ENCODE peak calls at places on chromosomes 3 and 15, in six cellular contexts. J, V, P, L, W and A are unnamed samples.

GRCh38 chr3:125011941-125012340 is 43.9 kb downstream of the HEG1 start:
- DNase-seq in J (no peak), W (peak; percentile 40), L (no peak), V (no peak), P (no peak), A (no peak)

GRCh38 chr15:50077655-50078054 is 41.4 kb downstream of the ATP8B4 start:
- DNase-seq in P (no peak), V (no peak), W (no peak), L (no peak), J (no peak), A (no peak)

GRCh38 chr3:125431912-125432587 is 56.9 kb upstream of the ZNF148 start:
- DNase-seq in L (no peak), W (peak; percentile 49), V (no peak), P (no peak), J (no peak), A (no peak)

GRCh38 chr3:136249593-136250225 is 431 bp upstream of the PCCB start:
- DNase-seq in L (no peak), V (no peak), P (no peak), J (no peak), W (no peak), A (no peak)

GRCh38 chr3:20123121-20123652 is 62.8 kb downstream of the SGO1 start:
- DNase-seq in P (no peak), J (no peak), L (no peak), V (no peak), W (no peak), A (no peak)

GRCh38 chr15:51718199-51718598 is 19.3 kb downstream of the LYSMD2 start:
- DNase-seq in W (no peak), L (no peak), P (no peak), V (no peak), J (no peak), A (no peak)

GRCh38 chr3:179146911-179147570 is 1.1 kb upstream of the PIK3CA start:
- DNase-seq in V (no peak), L (peak; percentile 91), P (peak; percentile 20), J (peak; percentile 68), W (peak; percentile 68), A (peak; percentile 58)

GRCh38 chr3:146160233-146160963 is 586 bp downstream of the PLOD2 start:
- DNase-seq in W (peak; percentile 79), V (peak; percentile 57), L (peak; percentile 96), J (peak; percentile 20), P (no peak), A (peak; percentile 93)

GRCh38 chr3:165451671-165452070 is 255.5 kb upstream of the SLITRK3 start:
- DNase-seq in P (no peak), J (no peak), W (no peak), V (no peak), L (no peak), A (no peak)

GRCh38 chr3:103127737-103128136 is 692.9 kb downstream of the ZPLD1 start:
- DNase-seq in L (no peak), W (no peak), J (no peak), V (no peak), P (no peak), A (no peak)

GRCh38 chr15:68316061-68316804 is 38.7 kb downstream of the FEM1B start:
- DNase-seq in W (no peak), J (no peak), P (no peak), L (peak; percentile 29), V (no peak), A (peak; percentile 85)

GRCh38 chr3:152402698-152403456 is 134.1 kb downstream of the MBNL1 start:
- DNase-seq in P (no peak), W (peak; percentile 24), J (no peak), L (no peak), V (no peak), A (no peak)

GRCh38 chr15:73979636-73980035 is 12.5 kb downstream of the STOML1 start:
- DNase-seq in P (no peak), V (no peak), L (no peak), W (no peak), J (no peak), A (peak; percentile 37)

GRCh38 chr3:158458464-158458863 is 112.5 kb upstream of the MLF1 start:
- DNase-seq in W (no peak), V (no peak), J (no peak), P (no peak), L (no peak), A (no peak)

GRCh38 chr15:58229297-58229768 is 91.2 kb downstream of the AQP9 start:
- DNase-seq in L (no peak), J (no peak), W (peak; percentile 21), V (no peak), P (no peak), A (peak; percentile 76)

GRCh38 chr15:26807517-26808427 is 34.9 kb upstream of the GABRB3 start:
- DNase-seq in J (no peak), V (no peak), P (no peak), L (no peak), W (no peak), A (no peak)

GRCh38 chr3:168862466-168862865 is 766.7 kb upstream of the GOLIM4 start:
- DNase-seq in L (no peak), W (no peak), J (no peak), V (no peak), P (no peak), A (no peak)

GRCh38 chr3:42814914-42815507 is 5.8 kb downstream of the ACKR2 start:
- DNase-seq in W (no peak), P (no peak), J (no peak), V (no peak), L (no peak), A (no peak)
- H3K27ac ChIP-seq in W (no peak overlapping the region), P (no peak overlapping the region), J (no peak overlapping the region), V (no peak overlapping the region), L (no peak overlapping the region), A (no peak overlapping the region)

GRCh38 chr3:14508505-14508819 is 31.7 kb downstream of the GRIP2 start:
- DNase-seq in P (no peak), L (no peak), J (no peak), W (no peak), V (no peak), A (no peak)
- H3K4me3 ChIP-seq in P (no peak overlapping the region), L (no peak overlapping the region), J (no peak overlapping the region), W (no peak overlapping the region), V (no peak overlapping the region), A (no peak overlapping the region)

DNA sequence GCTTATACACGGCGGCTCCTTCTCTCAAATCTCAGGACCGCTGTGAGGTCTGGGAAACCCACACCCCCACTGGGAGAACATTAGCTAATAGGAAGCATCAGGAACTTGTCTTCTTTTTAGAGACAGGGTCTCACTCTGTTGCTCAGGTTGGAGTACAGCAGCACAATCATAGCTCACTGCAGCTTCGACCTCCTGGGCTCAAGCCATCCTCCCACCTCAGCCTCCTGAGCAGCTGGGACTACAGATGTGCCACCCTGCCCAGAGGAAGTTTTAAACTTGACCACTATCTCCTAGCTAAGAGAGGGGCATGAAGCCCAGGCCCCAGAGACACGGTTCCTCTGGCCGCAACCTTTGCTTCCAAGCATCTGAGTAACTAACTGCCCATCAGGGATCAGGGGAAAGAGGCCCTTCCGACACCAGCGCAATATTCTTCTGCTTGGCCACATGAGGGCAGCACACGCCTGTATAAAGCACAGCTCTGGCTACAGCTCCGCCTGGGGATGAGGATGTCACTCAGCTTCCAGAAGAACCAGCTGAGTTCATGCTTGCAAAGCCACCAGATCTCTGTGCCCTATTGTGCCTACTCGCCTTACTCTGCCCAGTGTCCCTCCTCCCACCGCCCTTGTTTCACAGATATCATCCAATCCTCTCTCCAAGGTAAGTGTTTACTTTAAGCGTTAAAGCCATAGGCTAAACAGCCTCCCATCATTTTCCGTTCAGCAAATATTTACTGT is 57.6 kb upstream of the SLC6A11 start:
- DNase-seq in W (peak; percentile 66), V (no peak), L (peak; percentile 65), J (peak; percentile 86), P (peak; percentile 30), A (peak; percentile 87)
- TF ChIP-seq CTCF in W (peak; percentile 84), V (peak; percentile 49), L (peak; percentile 61), J (peak; percentile 67), P (peak; percentile 61), A (peak; percentile 91)

GRCh38 chr3:149815728-149816127 is 2.7 kb downstream of the RNF13 start:
- DNase-seq in V (no peak), P (no peak), W (no peak), J (no peak), L (no peak), A (no peak)
- H3K27ac ChIP-seq in V (no peak overlapping the region), P (no peak overlapping the region), W (no peak overlapping the region), J (no peak overlapping the region), L (no peak overlapping the region), A (no peak overlapping the region)

GRCh38 chr15:101004986-101005747 is 86.0 kb downstream of the LRRK1 start:
- DNase-seq in L (no peak), P (no peak), J (no peak), V (no peak), W (no peak), A (peak; percentile 19)
- H3K4me3 ChIP-seq in L (no peak overlapping the region), P (no peak overlapping the region), J (no peak overlapping the region), V (no peak overlapping the region), W (no peak overlapping the region), A (no peak overlapping the region)

DNA sequence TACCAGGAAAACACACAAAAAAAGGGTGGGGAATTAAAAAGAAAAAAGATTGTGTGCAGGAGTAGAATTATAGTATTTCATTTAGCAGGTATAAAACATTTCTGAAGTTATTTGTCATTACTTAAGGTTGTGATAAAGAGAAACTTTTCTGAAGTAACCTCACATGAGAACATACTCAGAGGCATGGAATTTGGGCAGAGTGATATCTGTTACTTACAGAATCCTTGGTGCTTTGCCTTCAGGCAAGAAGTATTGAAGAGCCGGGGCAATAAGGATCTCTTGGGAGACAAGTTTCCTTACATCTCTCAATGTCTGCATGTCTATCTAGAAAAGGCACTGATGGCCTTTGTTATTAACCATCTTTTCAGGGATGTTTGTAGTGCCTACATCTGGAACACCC is 179.7 kb upstream of the ROBO1 start:
- DNase-seq in W (no peak), P (no peak), J (no peak), L (no peak), V (no peak), A (no peak)
- TF ChIP-seq CTCF in W (no peak), P (no peak), J (no peak), L (no peak), V (no peak), A (no peak)

GRCh38 chr3:177771780-177772179 is 574.5 kb upstream of the TBL1XR1 start:
- DNase-seq in J (no peak), V (no peak), W (no peak), L (no peak), P (no peak), A (no peak)
- H3K27ac ChIP-seq in J (no peak overlapping the region), V (peak overlapping the region; percentile 53), W (no peak overlapping the region), L (no peak overlapping the region), P (no peak overlapping the region), A (no peak overlapping the region)

DNA sequence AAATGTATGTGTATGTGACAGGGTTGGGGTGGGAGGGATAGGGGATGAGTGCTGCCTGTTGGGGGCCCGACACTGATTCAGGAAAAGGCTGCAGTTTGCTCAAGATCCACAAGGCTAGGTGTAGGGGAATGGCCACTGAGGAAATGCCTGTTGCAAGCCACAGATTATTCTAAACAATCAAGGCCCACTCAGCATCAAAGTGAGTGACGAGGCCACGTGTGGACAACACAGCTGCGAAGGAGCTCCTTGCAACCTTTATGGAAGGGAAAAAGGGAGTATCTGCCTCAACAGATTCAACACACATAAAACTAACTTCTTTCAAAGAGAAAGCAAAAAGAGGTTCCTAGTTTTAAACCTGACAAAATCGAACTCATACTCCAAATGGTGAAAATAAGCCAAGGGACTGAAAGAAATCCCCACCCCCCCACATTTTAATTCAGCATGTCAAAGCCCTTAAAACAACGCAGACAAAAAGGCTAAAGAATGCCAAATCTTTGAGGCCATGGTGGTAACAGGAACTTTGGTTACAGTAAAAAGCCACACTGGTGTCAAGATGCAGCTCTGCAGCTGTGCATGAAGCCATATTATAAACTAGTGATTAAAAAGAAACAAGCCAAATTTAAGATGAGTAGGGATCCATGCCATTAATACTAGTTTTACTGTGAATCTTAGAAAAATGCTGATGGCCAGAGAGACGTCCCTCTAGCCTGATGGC is 3.6 kb downstream of the POLG start:
- DNase-seq in W (no peak), L (no peak), J (no peak), V (no peak), P (no peak), A (no peak)
- H3K4me3 ChIP-seq in W (no peak overlapping the region), L (no peak overlapping the region), J (no peak overlapping the region), V (peak overlapping the region; percentile 14), P (no peak overlapping the region), A (peak overlapping the region; percentile 75)

GRCh38 chr3:194928831-194929594 is 243.3 kb downstream of the FAM43A start:
- DNase-seq in V (no peak), W (no peak), L (no peak), P (no peak), J (no peak), A (peak; percentile 93)
- TF ChIP-seq CTCF in V (peak; percentile 76), W (peak; percentile 20), L (peak; percentile 38), P (no peak), J (no peak), A (peak; percentile 93)